ENCODE peak calls at places on chromosomes 2 and 18, in nine cellular contexts. J is uterus, E is IMR-90, V is A549, A is body of pancreas, L is thyroid gland, Y is stomach, C is vagina, O is breast epithelium. M is an unnamed sample. For H3K4me1, the result is how much of the 10 kb centered on the place peaks cover.

GRCh38 chr2:9773905-9774239 is 69.4 kb upstream of the TAF1B start:
- DNase-seq in A (no peak), O (peak), V (no peak), Y (no peak), E (no peak), C (no peak), J (no peak), L (no peak), M (no peak)

GRCh38 chr2:235500761-235501662 is 7.2 kb downstream of the AGAP1 start:
- DNase-seq in O (no peak), Y (no peak), A (no peak), V (no peak), L (no peak), J (no peak), C (no peak), E (peak), M (no peak)

GRCh38 chr2:106193491-106193976 is 567 bp downstream of the UXS1 start:
- DNase-seq in O (no peak), Y (peak), A (peak), E (no peak), V (no peak), J (peak), L (peak), C (no peak), M (peak)

GRCh38 chr2:216588771-216589363 is 44.4 kb upstream of the IGFBP2 start:
- DNase-seq in L (no peak), J (no peak), C (no peak), A (no peak), O (no peak), E (no peak), V (no peak), Y (no peak), M (no peak)

GRCh38 chr2:64807417-64807816 is 153.7 kb upstream of the SERTAD2 start:
- DNase-seq in C (no peak), L (no peak), J (no peak), Y (no peak), V (peak), A (no peak), E (peak), O (no peak), M (no peak)

GRCh38 chr18:50356036-50356945 is 18.6 kb upstream of the SKA1 start:
- DNase-seq in L (no peak), V (no peak), C (no peak), E (no peak), Y (no peak), J (no peak), A (no peak), O (no peak), M (no peak)

GRCh38 chr2:105836840-105837692 is 92.4 kb downstream of the NCK2 start:
- DNase-seq in O (no peak), J (no peak), V (no peak), Y (no peak), E (no peak), L (no peak), C (no peak), A (no peak), M (no peak)

GRCh38 chr2:37149626-37150322 is 7.0 kb downstream of the EIF2AK2 start:
- DNase-seq in L (no peak), V (no peak), J (no peak), E (no peak), C (no peak), O (no peak), Y (no peak), A (no peak), M (no peak)

GRCh38 chr2:157466764-157467163 is 22.9 kb upstream of the CYTIP start:
- DNase-seq in O (no peak), V (no peak), C (no peak), Y (no peak), E (no peak), A (no peak), J (no peak), L (no peak), M (no peak)

GRCh38 chr2:204315236-204315662 is 230.0 kb upstream of the PARD3B start:
- DNase-seq in J (peak), A (peak), L (peak), V (no peak), Y (peak), O (no peak), E (peak), C (no peak), M (no peak)

GRCh38 chr2:231985823-231986261 is 24.3 kb downstream of the DIS3L2 start:
- DNase-seq in J (no peak), L (no peak), V (no peak), C (no peak), A (no peak), Y (no peak), O (no peak), E (no peak), M (no peak)

GRCh38 chr2:68465081-68465916 is 1.8 kb downstream of the FBXO48 start:
- DNase-seq in V (no peak), A (no peak), L (no peak), Y (no peak), C (no peak), J (no peak), E (peak), O (no peak), M (no peak)

GRCh38 chr2:178101321-178102079 is 10.7 kb upstream of the RBM45 start:
- DNase-seq in Y (no peak), E (peak), J (no peak), O (no peak), L (no peak), V (no peak), C (no peak), A (no peak), M (no peak)

GRCh38 chr2:109497911-109498870 is 115.6 kb downstream of the SEPTIN10 start:
- DNase-seq in L (peak), Y (no peak), C (no peak), V (no peak), O (no peak), J (no peak), E (peak), A (no peak), M (no peak)

GRCh38 chr2:15738965-15739364 is 147.3 kb downstream of the DDX1 start:
- DNase-seq in O (no peak), J (no peak), V (no peak), Y (no peak), L (no peak), A (no peak), C (no peak), E (no peak), M (no peak)

GRCh38 chr2:106158871-106159270 is 35.2 kb downstream of the UXS1 start:
- DNase-seq in V (no peak), L (no peak), E (no peak), A (no peak), O (no peak), C (no peak), Y (no peak), J (no peak), M (no peak)

GRCh38 chr2:172083725-172084483 is 1.4 kb upstream of the DLX1 start:
- DNase-seq in O (no peak), C (no peak), J (no peak), E (no peak), V (no peak), L (no peak), Y (no peak), A (no peak), M (no peak)

GRCh38 chr2:144078091-144078490 is 441.8 kb downstream of the ZEB2 start:
- DNase-seq in O (no peak), A (no peak), Y (no peak), C (no peak), J (no peak), L (no peak), V (no peak), E (peak), M (no peak)

GRCh38 chr2:165872101-165872791 is 78.2 kb upstream of the GALNT3 start:
- DNase-seq in V (no peak), Y (no peak), C (no peak), E (peak), A (no peak), L (no peak), J (no peak), O (no peak), M (no peak)

GRCh38 chr18:79394438-79395307 is 1.1 kb upstream of the NFATC1 start:
- DNase-seq in E (peak), C (no peak), A (no peak), L (no peak), Y (no peak), V (peak), O (no peak), J (peak), M (no peak)

GRCh38 chr2:112730791-112731190 is 10.0 kb downstream of the NT5DC4 start:
- DNase-seq in Y (no peak), A (no peak), C (no peak), E (no peak), L (no peak), J (no peak), O (no peak), V (no peak), M (no peak)

GRCh38 chr2:21103274-21103891 is 20.4 kb upstream of the TDRD15 start:
- DNase-seq in V (no peak), Y (no peak), O (no peak), C (no peak), L (no peak), J (no peak), A (no peak), E (no peak), M (no peak)

GRCh38 chr2:19536136-19536535 is 177.7 kb upstream of the OSR1 start:
- DNase-seq in J (no peak), V (peak), A (no peak), C (no peak), E (no peak), O (no peak), L (no peak), Y (no peak), M (no peak)

GRCh38 chr2:176186024-176186423 is 2.4 kb upstream of the HOXD1 start:
- DNase-seq in Y (no peak), J (no peak), O (no peak), A (no peak), C (no peak), L (no peak), V (no peak), E (no peak), M (no peak)

GRCh38 chr2:176188969-176189665 is 649 bp downstream of the HOXD1 start:
- DNase-seq in Y (no peak), C (no peak), L (no peak), J (no peak), A (no peak), E (no peak), V (no peak), O (no peak), M (no peak)

GRCh38 chr2:176189666-176190641 is 1.5 kb downstream of the HOXD1 start:
- DNase-seq in O (no peak), E (no peak), A (no peak), V (no peak), J (no peak), C (no peak), Y (no peak), L (no peak), M (no peak)

GRCh38 chr2:176187306-176188217 is 906 bp upstream of the HOXD1 start:
- DNase-seq in V (no peak), E (no peak), Y (no peak), O (no peak), J (no peak), L (no peak), A (no peak), C (no peak), M (no peak)

DNA sequence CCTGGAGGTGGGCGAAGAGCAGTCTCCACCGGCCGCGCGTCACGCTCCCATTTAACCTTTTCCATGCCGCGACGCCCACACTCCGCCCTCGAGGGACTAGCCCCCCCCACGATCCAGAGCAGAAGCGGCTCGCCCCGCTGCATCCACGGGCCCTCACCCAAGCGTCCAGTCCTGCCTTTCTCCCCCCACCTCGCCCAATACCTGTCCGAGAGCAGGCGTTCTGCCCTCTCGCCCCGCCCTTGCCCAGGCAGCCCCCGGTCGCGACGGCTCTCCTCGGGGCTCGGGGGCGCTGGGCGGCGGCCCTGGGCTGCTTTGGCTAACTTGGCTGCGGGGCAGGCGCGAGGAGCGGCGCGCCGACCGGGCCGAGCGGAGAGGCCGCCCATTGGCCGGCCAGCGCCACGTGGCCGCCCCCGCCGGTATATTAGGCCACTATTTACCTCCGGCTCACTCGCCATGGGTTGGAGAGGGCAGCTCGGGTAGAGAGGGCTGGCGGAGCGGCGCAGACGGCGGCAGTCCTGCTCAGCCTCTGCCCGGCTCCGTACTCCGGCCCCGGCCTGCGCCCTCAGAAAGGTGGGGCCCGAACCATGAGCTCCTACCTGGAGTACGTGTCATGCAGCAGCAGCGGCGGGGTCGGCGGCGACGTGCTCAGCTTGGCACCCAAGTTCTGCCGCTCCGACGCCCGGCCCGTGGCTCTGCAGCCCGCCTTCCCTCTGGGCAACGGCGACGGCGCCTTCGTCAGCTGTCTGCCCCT is at the start of gene HOXD1:
- DNase-seq in L (no peak), V (peak), A (peak), O (no peak), Y (no peak), J (peak), C (no peak), E (no peak), M (no peak)
- TF ChIP-seq POLR2A in L (no peak), V (no peak), A (peak), O (no peak), Y (no peak), J (peak), C (no peak), E (no peak), M (no peak)

GRCh38 chr2:43117521-43118143 is 108.8 kb downstream of the ZFP36L2 start:
- DNase-seq in A (no peak), L (no peak), J (no peak), Y (no peak), C (no peak), V (no peak), E (no peak), O (no peak), M (no peak)
- H3K27ac ChIP-seq in A (no peak), L (no peak), J (no peak), Y (no peak), C (peak), V (no peak), E (no peak), O (peak), M (no peak)

GRCh38 chr2:71073475-71073874 is 5.0 kb downstream of the NAGK start:
- DNase-seq in L (no peak), A (no peak), Y (no peak), E (no peak), C (no peak), V (no peak), J (no peak), O (no peak), M (no peak)
- H3K4me1 ChIP-seq in L (under half), A (under half), Y (under half), E (under half), C (under half), V (under half), J (under half), O (under half), M (under half)

GRCh38 chr18:31687016-31687415 is 2.6 kb upstream of the B4GALT6 start:
- DNase-seq in V (no peak), E (no peak), A (no peak), O (no peak), Y (no peak), C (no peak), L (no peak), J (no peak), M (no peak)

GRCh38 chr18:31684279-31685096 is at the start of gene B4GALT6:
- DNase-seq in E (no peak), Y (no peak), O (no peak), J (no peak), C (no peak), L (peak), V (peak), A (peak), M (no peak)

GRCh38 chr18:31686572-31686971 is 2.2 kb upstream of the B4GALT6 start:
- DNase-seq in E (no peak), O (no peak), Y (no peak), C (no peak), L (no peak), V (no peak), A (no peak), J (no peak), M (no peak)

GRCh38 chr18:31683968-31684278 is 458 bp downstream of the B4GALT6 start:
- DNase-seq in V (no peak), Y (no peak), L (no peak), J (no peak), A (no peak), O (no peak), C (no peak), E (no peak), M (no peak)

GRCh38 chr18:31685097-31686082 is 1.0 kb upstream of the B4GALT6 start:
- DNase-seq in C (no peak), L (peak), O (peak), V (peak), Y (peak), E (peak), J (peak), A (peak), M (peak)
- TF ChIP-seq POLR2A in C (no peak), L (no peak), O (no peak), V (peak), Y (no peak), E (no peak), J (no peak), A (peak), M (peak)

GRCh38 chr2:120231564-120231973 is 8.4 kb upstream of the TMEM185B start:
- DNase-seq in L (no peak), Y (no peak), V (no peak), C (no peak), A (no peak), O (peak), J (peak), E (no peak), M (no peak)
- H3K27ac ChIP-seq in L (peak), Y (peak), V (no peak), C (peak), A (no peak), O (peak), J (peak), E (no peak), M (peak)

GRCh38 chr18:31557446-31557845 is 34.2 kb upstream of the TTR start:
- DNase-seq in Y (no peak), O (no peak), C (no peak), A (no peak), J (no peak), E (no peak), V (no peak), L (no peak), M (no peak)

GRCh38 chr18:31554776-31555175 is 36.9 kb upstream of the TTR start:
- DNase-seq in L (no peak), J (no peak), C (no peak), O (no peak), E (no peak), A (no peak), Y (no peak), V (no peak), M (no peak)

GRCh38 chr18:31555971-31556747 is 35.5 kb upstream of the TTR start:
- DNase-seq in A (peak), Y (no peak), O (no peak), V (peak), J (no peak), E (peak), L (peak), C (no peak), M (no peak)

GRCh38 chr18:31562726-31563125 is 29.0 kb upstream of the TTR start:
- DNase-seq in V (no peak), E (no peak), O (no peak), Y (no peak), A (no peak), L (no peak), J (no peak), C (no peak), M (no peak)

GRCh38 chr18:31558567-31558966 is 33.1 kb upstream of the TTR start:
- DNase-seq in C (no peak), V (no peak), L (no peak), E (no peak), A (no peak), Y (no peak), O (no peak), J (no peak), M (no peak)
- H3K4me1 ChIP-seq in C (under half), V (under half), L (under half), E (under half), A (under half), Y (under half), O (under half), J (under half), M (under half)

GRCh38 chr2:218781691-218782528 is at the start of gene CYP27A1:
- DNase-seq in V (no peak), L (peak), E (no peak), O (peak), A (peak), C (no peak), J (peak), Y (peak), M (peak)
- TF ChIP-seq POLR2A in V (no peak), L (no peak), E (no peak), O (peak), A (peak), C (no peak), J (no peak), Y (no peak), M (peak)

GRCh38 chr2:46570396-46570795 is 91.0 kb downstream of the TMEM247 start:
- DNase-seq in E (no peak), O (no peak), A (no peak), C (no peak), V (no peak), L (no peak), Y (no peak), J (no peak), M (no peak)
- H3K27ac ChIP-seq in E (no peak), O (no peak), A (no peak), C (peak), V (no peak), L (no peak), Y (peak), J (peak), M (peak)

M was measured in gastrocnemius medialis.